ENCODE peak calls at places on chromosome 22, in ten cellular contexts. U is brain microvascular endothelial cell; Y is CD8-positive, alpha-beta T cell; M is bronchial epithelial cell; B is iPS DF 6.9; I is NB4; Q is RWPE2; G is spleen; F is pancreas; K is fibroblast of the aortic adventitia. N is an unnamed sample.
A peak's percentile ranks its signal among the peaks of the same experiment; 100 is the strongest.

GRCh38 chr22:17444204-17444504 is 74.9 kb downstream of the CECR2 start:
- DNase-seq in U (no peak), Y (no peak), M (no peak), B (no peak), I (no peak), Q (no peak), G (no peak), F (no peak), K (no peak), N (no peak)

GRCh38 chr22:41062146-41062545 is 30.2 kb upstream of the EP300 start:
- DNase-seq in U (no peak), Y (no peak), M (no peak), B (no peak), I (no peak), Q (no peak), G (peak; percentile 18), F (no peak), K (no peak), N (no peak)

GRCh38 chr22:39238966-39239510 is 5.7 kb downstream of the PDGFB start:
- DNase-seq in U (no peak), Y (no peak), M (no peak), B (no peak), I (no peak), Q (no peak), G (no peak), F (no peak), K (no peak), N (no peak)

GRCh38 chr22:17260950-17261349 is 41.7 kb upstream of the ADA2 start:
- DNase-seq in U (no peak), Y (no peak), M (no peak), B (no peak), I (no peak), Q (no peak), G (no peak), F (peak; percentile 35), K (no peak), N (no peak)

GRCh38 chr22:17739196-17739975 is 34.9 kb downstream of the BID start:
- DNase-seq in U (no peak), Y (no peak), M (no peak), B (no peak), I (no peak), Q (peak; percentile 57), G (no peak), F (no peak), K (no peak), N (no peak)

GRCh38 chr22:16954060-16954403 is 54.0 kb downstream of the GAB4 start:
- DNase-seq in U (no peak), Y (no peak), M (no peak), B (no peak), I (no peak), Q (no peak), G (no peak), F (no peak), K (no peak), N (no peak)

GRCh38 chr22:32469799-32470212 is 4.8 kb upstream of the FBXO7 start:
- DNase-seq in U (peak; percentile 76), Y (no peak), M (peak; percentile 47), B (no peak), I (peak; percentile 23), Q (no peak), G (no peak), F (no peak), K (peak; percentile 59), N (peak; percentile 59)

GRCh38 chr22:42791721-42792452 is 65.2 kb downstream of the ARFGAP3 start:
- DNase-seq in U (no peak), Y (no peak), M (no peak), B (no peak), I (no peak), Q (no peak), G (no peak), F (no peak), K (no peak), N (no peak)

GRCh38 chr22:36356708-36357694 is 30.8 kb downstream of the MYH9 start:
- DNase-seq in U (no peak), Y (peak; percentile 68), M (peak; percentile 51), B (no peak), I (peak; percentile 18), Q (no peak), G (no peak), F (no peak), K (no peak), N (peak; percentile 79)

GRCh38 chr22:27597703-27598444 is 203.7 kb downstream of the MN1 start:
- DNase-seq in U (no peak), Y (no peak), M (peak; percentile 54), B (no peak), I (peak; percentile 17), Q (no peak), G (peak; percentile 9), F (no peak), K (peak; percentile 18), N (peak; percentile 41)

GRCh38 chr22:27460596-27461347 is 340.8 kb downstream of the MN1 start:
- DNase-seq in U (no peak), Y (no peak), M (no peak), B (no peak), I (no peak), Q (no peak), G (no peak), F (no peak), K (peak; percentile 94), N (no peak)

GRCh38 chr22:23764931-23765881 is 2.4 kb downstream of the C22orf15 start:
- DNase-seq in U (no peak), Y (no peak), M (no peak), B (no peak), I (no peak), Q (no peak), G (no peak), F (no peak), K (no peak), N (no peak)

GRCh38 chr22:23759566-23759965 is 3.2 kb upstream of the C22orf15 start:
- DNase-seq in U (no peak), Y (no peak), M (no peak), B (no peak), I (no peak), Q (no peak), G (no peak), F (no peak), K (no peak), N (no peak)

GRCh38 chr22:23760056-23760455 is 2.7 kb upstream of the C22orf15 start:
- DNase-seq in U (no peak), Y (no peak), M (no peak), B (no peak), I (no peak), Q (no peak), G (no peak), F (no peak), K (no peak), N (no peak)

GRCh38 chr22:23763579-23764331 is 965 bp downstream of the C22orf15 start:
- DNase-seq in U (no peak), Y (peak; percentile 64), M (no peak), B (no peak), I (no peak), Q (no peak), G (peak; percentile 92), F (no peak), K (no peak), N (no peak)

GRCh38 chr22:23762866-23763578 is at the start of gene C22orf15:
- DNase-seq in U (no peak), Y (peak; percentile 25), M (no peak), B (no peak), I (peak; percentile 58), Q (no peak), G (no peak), F (no peak), K (peak; percentile 16), N (no peak)
- H3K4me3 ChIP-seq in U (no peak within 1 kb of the TSS), Y (peak within 1 kb of the TSS; percentile 67), M (no peak within 1 kb of the TSS), B (no peak within 1 kb of the TSS), I (no peak within 1 kb of the TSS), Q (no peak within 1 kb of the TSS), G (no peak within 1 kb of the TSS), F (no peak within 1 kb of the TSS), K (no peak within 1 kb of the TSS), N (no peak within 1 kb of the TSS)

GRCh38 chr22:50040717-50041116 is 17.4 kb downstream of the TTLL8 start:
- DNase-seq in U (no peak), Y (no peak), M (no peak), B (no peak), I (no peak), Q (no peak), G (peak; percentile 53), F (no peak), K (no peak), N (no peak)
- H3K4me3 ChIP-seq in U (no peak overlapping the region), Y (no peak overlapping the region), M (no peak overlapping the region), B (no peak overlapping the region), I (no peak overlapping the region), Q (no peak overlapping the region), G (no peak overlapping the region), F (no peak overlapping the region), K (no peak overlapping the region), N (no peak overlapping the region)

GRCh38 chr22:44668190-44668885 is 33.7 kb upstream of the PRR5 start:
- DNase-seq in U (no peak), Y (peak; percentile 52), M (no peak), B (no peak), I (peak; percentile 37), Q (no peak), G (peak; percentile 87), F (no peak), K (no peak), N (no peak)

GRCh38 chr22:44668886-44669724 is 32.9 kb upstream of the PRR5 start:
- DNase-seq in U (no peak), Y (no peak), M (no peak), B (no peak), I (no peak), Q (no peak), G (no peak), F (no peak), K (no peak), N (no peak)

GRCh38 chr22:44666207-44666585 is 35.8 kb upstream of the PRR5 start:
- DNase-seq in U (no peak), Y (no peak), M (no peak), B (no peak), I (no peak), Q (no peak), G (no peak), F (no peak), K (no peak), N (no peak)

GRCh38 chr22:44667276-44667675 is 34.7 kb upstream of the PRR5 start:
- DNase-seq in U (no peak), Y (no peak), M (no peak), B (no peak), I (no peak), Q (no peak), G (no peak), F (no peak), K (no peak), N (no peak)

GRCh38 chr22:44667829-44668189 is 34.2 kb upstream of the PRR5 start:
- DNase-seq in U (no peak), Y (peak; percentile 68), M (no peak), B (no peak), I (no peak), Q (no peak), G (no peak), F (no peak), K (no peak), N (no peak)
- H3K4me3 ChIP-seq in U (no peak overlapping the region), Y (peak overlapping the region; percentile 60), M (no peak overlapping the region), B (peak overlapping the region; percentile 73), I (no peak overlapping the region), Q (peak overlapping the region; percentile 38), G (peak overlapping the region; percentile 44), F (peak overlapping the region; percentile 40), K (no peak overlapping the region), N (no peak overlapping the region)

GRCh38 chr22:49754674-49755590 is 72.7 kb downstream of the BRD1 start:
- DNase-seq in U (no peak), Y (no peak), M (no peak), B (no peak), I (no peak), Q (peak; percentile 45), G (peak; percentile 53), F (no peak), K (no peak), N (no peak)
- H3K4me3 ChIP-seq in U (no peak overlapping the region), Y (no peak overlapping the region), M (no peak overlapping the region), B (no peak overlapping the region), I (no peak overlapping the region), Q (no peak overlapping the region), G (no peak overlapping the region), F (no peak overlapping the region), K (no peak overlapping the region), N (no peak overlapping the region)

GRCh38 chr22:29311468-29312217 is 3.9 kb downstream of the RASL10A start:
- DNase-seq in U (no peak), Y (no peak), M (no peak), B (no peak), I (peak; percentile 23), Q (peak; percentile 58), G (peak; percentile 77), F (no peak), K (no peak), N (no peak)
- H3K4me3 ChIP-seq in U (peak overlapping the region; percentile 22), Y (no peak overlapping the region), M (no peak overlapping the region), B (no peak overlapping the region), I (no peak overlapping the region), Q (no peak overlapping the region), G (no peak overlapping the region), F (no peak overlapping the region), K (peak overlapping the region; percentile 49), N (no peak overlapping the region)

N was measured in epithelial cell of esophagus.